ENCODE peak calls at places on chromosomes 2 and 18, in seven cellular contexts. X is epithelial cell of esophagus; Y is activated naive CD8-positive, alpha-beta T cell treated with anti-CD3 and anti-CD28 coated beads, Interleukin-2, amount 10 ng/mL, durations not matched to agents 7 days and 5 days; J is activated naive CD4-positive, alpha-beta T cell treated with Interleukin-2 at 50 U/mL for 16 hours; B is central memory CD4-positive, alpha-beta T cell; L is activated CD4-positive, alpha-beta T cell treated with anti-CD3 and anti-CD28 coated beads, Interleukin-2, amount 10 ng/mL, durations not matched to agents 24 days and 14 days; M is MM.1S. V is an unnamed sample.

GRCh38 chr2:58137221-58137620 is 90.6 kb downstream of the VRK2 start:
- DNase-seq in X (peak), B (no peak), L (no peak), Y (no peak), M (no peak), J (no peak), V (no peak)

GRCh38 chr18:74155276-74155675 is 7.0 kb downstream of the TIMM21 start:
- DNase-seq in J (no peak), Y (no peak), L (no peak), B (no peak), M (no peak), X (no peak), V (no peak)

GRCh38 chr2:205133544-205133943 is 548.8 kb upstream of the NRP2 start:
- DNase-seq in B (no peak), J (no peak), X (no peak), Y (no peak), M (no peak), L (no peak), V (no peak)

GRCh38 chr18:55189972-55190371 is 230.7 kb upstream of the CCDC68 start:
- DNase-seq in Y (no peak), J (no peak), X (no peak), L (peak), M (no peak), B (no peak), V (peak)

GRCh38 chr2:1132328-1132964 is 181.8 kb downstream of the SNTG2 start:
- DNase-seq in Y (no peak), M (no peak), L (no peak), J (peak), X (no peak), B (no peak), V (no peak)

GRCh38 chr18:55100817-55101457 is 141.7 kb upstream of the CCDC68 start:
- DNase-seq in Y (no peak), M (no peak), J (no peak), L (no peak), B (no peak), X (peak), V (peak)

GRCh38 chr2:238094438-238095022 is 5.6 kb upstream of the ESPNL start:
- DNase-seq in J (no peak), Y (peak), B (no peak), L (no peak), M (no peak), X (no peak), V (no peak)

GRCh38 chr2:57542081-57542480 is 504.5 kb upstream of the VRK2 start:
- DNase-seq in Y (no peak), J (no peak), M (no peak), L (no peak), X (peak), B (no peak), V (no peak)

GRCh38 chr18:58829263-58829662 is 35.4 kb upstream of the ZNF532 start:
- DNase-seq in M (no peak), X (no peak), L (no peak), J (no peak), Y (no peak), B (no peak), V (no peak)

GRCh38 chr18:34339155-34339554 is 114.4 kb upstream of the NOL4 start:
- DNase-seq in J (no peak), X (no peak), Y (no peak), L (no peak), B (no peak), M (no peak), V (no peak)

GRCh38 chr2:223051580-223052375 is at the start of gene KCNE4:
- DNase-seq in J (no peak), L (no peak), B (no peak), Y (no peak), M (no peak), X (no peak), V (no peak)

GRCh38 chr18:24731158-24731557 is 270.7 kb downstream of the HRH4 start:
- DNase-seq in B (no peak), M (no peak), Y (no peak), X (no peak), L (peak), J (no peak), V (no peak)

GRCh38 chr2:224058048-224058775 is 19.1 kb upstream of the SERPINE2 start:
- DNase-seq in Y (no peak), L (no peak), M (no peak), X (no peak), B (no peak), J (no peak), V (no peak)

V was measured in trophoblast cell.